ENCODE peak calls at places on chromosomes 4 and X, in six cellular contexts. P, K, I, O, Z and F are unnamed samples.

GRCh38 chr4:159105761-159106243 is 2.9 kb downstream of the RAPGEF2 start:
- DNase-seq in Z (no peak), K (peak; percentile 28), O (no peak), P (peak; percentile 8), I (no peak), F (no peak)

GRCh38 chr4:77493120-77493767 is 112.4 kb upstream of the CXCL13 start:
- DNase-seq in I (no peak), K (no peak), O (no peak), Z (no peak), P (no peak), F (no peak)

GRCh38 chr4:146442801-146443200 is 78.9 kb downstream of the SLC10A7 start:
- DNase-seq in Z (no peak), K (no peak), O (no peak), I (no peak), P (peak; percentile 10), F (no peak)

GRCh38 chrX:40108084-40108958 is 10.6 kb upstream of the BCOR start:
- DNase-seq in Z (no peak), P (no peak), O (no peak), K (no peak), I (no peak), F (peak; percentile 13)

GRCh38 chr4:141102367-141102766 is 30.9 kb downstream of the RNF150 start:
- DNase-seq in I (no peak), Z (no peak), P (peak; percentile 56), K (no peak), O (no peak), F (no peak)

GRCh38 chr4:116899536-116899935 is 185.8 kb downstream of the TRAM1L1 start:
- DNase-seq in P (no peak), K (no peak), Z (no peak), O (no peak), I (no peak), F (no peak)

GRCh38 chr4:124980276-124980752 is 267.8 kb upstream of the ANKRD50 start:
- DNase-seq in P (peak; percentile 4), I (no peak), O (no peak), Z (no peak), K (no peak), F (no peak)

GRCh38 chrX:2188840-2189239 is 311.9 kb downstream of the DHRSX start:
- DNase-seq in P (no peak), K (no peak), I (no peak), Z (no peak), O (no peak), F (no peak)

GRCh38 chrX:97672138-97672537 is 788.4 kb downstream of the RPA4 start:
- DNase-seq in K (no peak), Z (no peak), I (no peak), P (no peak), O (no peak), F (peak; percentile 75)

GRCh38 chrX:46125139-46125538 is 420.1 kb downstream of the ZNF674 start:
- DNase-seq in K (peak; percentile 4), P (peak; percentile 5), O (no peak), Z (no peak), I (no peak), F (no peak)

GRCh38 chrX:22110729-22111494 is 78.8 kb downstream of the PHEX start:
- DNase-seq in K (no peak), I (no peak), O (no peak), P (no peak), Z (no peak), F (no peak)

GRCh38 chrX:120251471-120252011 is 929 bp downstream of the ZBTB33 start:
- DNase-seq in Z (peak; percentile 4), I (peak; percentile 1), P (peak; percentile 5), K (peak; percentile 72), O (peak; percentile 1), F (no peak)

GRCh38 chr4:37631551-37631950 is 54.6 kb downstream of the RELL1 start:
- DNase-seq in K (no peak), P (no peak), I (no peak), O (no peak), Z (no peak), F (no peak)